ENCODE peak calls at places on chromosomes 6 and 20, in six cellular contexts. One of them, this sample, is unnamed.

GRCh38 chr20:35252037-35252461 is 25.6 kb downstream of the MMP24 start:
- DNase-seq in activated CD4-positive, alpha-beta T cell treated with anti-CD3 and anti-CD28 coated beads, Interleukin-2, amount 50 U/mL, for 1 hour: no peak
- DNase-seq in T-helper 9 cell: no peak
- DNase-seq in natural killer cell treated with Interleukin-12 subunit alpha and Interleukin-12 subunit beta and Interleukin-15 and Interleukin-18, amount 100 ng/mL, for 72 hours: peak
- DNase-seq in DMS153: no peak
- DNase-seq in T-cell: peak
- DNase-seq in this sample: peak

GRCh38 chr20:46694484-46694883 is 5.2 kb upstream of the TP53RK start:
- DNase-seq in activated CD4-positive, alpha-beta T cell treated with anti-CD3 and anti-CD28 coated beads, Interleukin-2, amount 50 U/mL, for 1 hour: no peak
- DNase-seq in T-helper 9 cell: no peak
- DNase-seq in natural killer cell treated with Interleukin-12 subunit alpha and Interleukin-12 subunit beta and Interleukin-15 and Interleukin-18, amount 100 ng/mL, for 72 hours: no peak
- DNase-seq in DMS153: no peak
- DNase-seq in T-cell: no peak
- DNase-seq in this sample: no peak

GRCh38 chr20:35009665-35010328 is 54.1 kb downstream of the MYH7B start:
- DNase-seq in activated CD4-positive, alpha-beta T cell treated with anti-CD3 and anti-CD28 coated beads, Interleukin-2, amount 50 U/mL, for 1 hour: no peak
- DNase-seq in T-helper 9 cell: no peak
- DNase-seq in natural killer cell treated with Interleukin-12 subunit alpha and Interleukin-12 subunit beta and Interleukin-15 and Interleukin-18, amount 100 ng/mL, for 72 hours: no peak
- DNase-seq in DMS153: no peak
- DNase-seq in T-cell: no peak
- DNase-seq in this sample: no peak

GRCh38 chr6:11357285-11357684 is 124.8 kb upstream of the NEDD9 start:
- DNase-seq in activated CD4-positive, alpha-beta T cell treated with anti-CD3 and anti-CD28 coated beads, Interleukin-2, amount 50 U/mL, for 1 hour: no peak
- DNase-seq in T-helper 9 cell: no peak
- DNase-seq in natural killer cell treated with Interleukin-12 subunit alpha and Interleukin-12 subunit beta and Interleukin-15 and Interleukin-18, amount 100 ng/mL, for 72 hours: no peak
- DNase-seq in DMS153: no peak
- DNase-seq in T-cell: no peak
- DNase-seq in this sample: no peak

GRCh38 chr20:17796096-17796563 is 96.4 kb downstream of the BANF2 start:
- DNase-seq in activated CD4-positive, alpha-beta T cell treated with anti-CD3 and anti-CD28 coated beads, Interleukin-2, amount 50 U/mL, for 1 hour: no peak
- DNase-seq in T-helper 9 cell: no peak
- DNase-seq in natural killer cell treated with Interleukin-12 subunit alpha and Interleukin-12 subunit beta and Interleukin-15 and Interleukin-18, amount 100 ng/mL, for 72 hours: peak
- DNase-seq in DMS153: no peak
- DNase-seq in T-cell: no peak
- DNase-seq in this sample: no peak

GRCh38 chr6:169559001-169559441 is 142.8 kb downstream of the WDR27 start:
- DNase-seq in activated CD4-positive, alpha-beta T cell treated with anti-CD3 and anti-CD28 coated beads, Interleukin-2, amount 50 U/mL, for 1 hour: no peak
- DNase-seq in T-helper 9 cell: no peak
- DNase-seq in natural killer cell treated with Interleukin-12 subunit alpha and Interleukin-12 subunit beta and Interleukin-15 and Interleukin-18, amount 100 ng/mL, for 72 hours: no peak
- DNase-seq in DMS153: no peak
- DNase-seq in T-cell: no peak
- DNase-seq in this sample: no peak

GRCh38 chr20:50848341-50848808 is 53.5 kb downstream of the BCAS4 start:
- DNase-seq in activated CD4-positive, alpha-beta T cell treated with anti-CD3 and anti-CD28 coated beads, Interleukin-2, amount 50 U/mL, for 1 hour: no peak
- DNase-seq in T-helper 9 cell: no peak
- DNase-seq in natural killer cell treated with Interleukin-12 subunit alpha and Interleukin-12 subunit beta and Interleukin-15 and Interleukin-18, amount 100 ng/mL, for 72 hours: no peak
- DNase-seq in DMS153: no peak
- DNase-seq in T-cell: no peak
- DNase-seq in this sample: no peak

GRCh38 chr20:48342822-48343513 is 484.8 kb downstream of the PREX1 start:
- DNase-seq in activated CD4-positive, alpha-beta T cell treated with anti-CD3 and anti-CD28 coated beads, Interleukin-2, amount 50 U/mL, for 1 hour: no peak
- DNase-seq in T-helper 9 cell: no peak
- DNase-seq in natural killer cell treated with Interleukin-12 subunit alpha and Interleukin-12 subunit beta and Interleukin-15 and Interleukin-18, amount 100 ng/mL, for 72 hours: no peak
- DNase-seq in DMS153: no peak
- DNase-seq in T-cell: no peak
- DNase-seq in this sample: no peak

GRCh38 chr20:19336601-19337000 is 124.2 kb downstream of the SLC24A3 start:
- DNase-seq in activated CD4-positive, alpha-beta T cell treated with anti-CD3 and anti-CD28 coated beads, Interleukin-2, amount 50 U/mL, for 1 hour: no peak
- DNase-seq in T-helper 9 cell: no peak
- DNase-seq in natural killer cell treated with Interleukin-12 subunit alpha and Interleukin-12 subunit beta and Interleukin-15 and Interleukin-18, amount 100 ng/mL, for 72 hours: no peak
- DNase-seq in DMS153: no peak
- DNase-seq in T-cell: no peak
- DNase-seq in this sample: no peak

GRCh38 chr20:50762435-50763201 is 31.2 kb downstream of the PARD6B start:
- DNase-seq in activated CD4-positive, alpha-beta T cell treated with anti-CD3 and anti-CD28 coated beads, Interleukin-2, amount 50 U/mL, for 1 hour: no peak
- DNase-seq in T-helper 9 cell: no peak
- DNase-seq in natural killer cell treated with Interleukin-12 subunit alpha and Interleukin-12 subunit beta and Interleukin-15 and Interleukin-18, amount 100 ng/mL, for 72 hours: no peak
- DNase-seq in DMS153: no peak
- DNase-seq in T-cell: no peak
- DNase-seq in this sample: no peak

GRCh38 chr6:99867026-99867425 is 127.0 kb downstream of the MCHR2 start:
- DNase-seq in activated CD4-positive, alpha-beta T cell treated with anti-CD3 and anti-CD28 coated beads, Interleukin-2, amount 50 U/mL, for 1 hour: no peak
- DNase-seq in T-helper 9 cell: no peak
- DNase-seq in natural killer cell treated with Interleukin-12 subunit alpha and Interleukin-12 subunit beta and Interleukin-15 and Interleukin-18, amount 100 ng/mL, for 72 hours: no peak
- DNase-seq in DMS153: peak
- DNase-seq in T-cell: no peak
- DNase-seq in this sample: no peak

GRCh38 chr6:10720229-10720959 is 2.5 kb upstream of the TMEM14C start:
- DNase-seq in activated CD4-positive, alpha-beta T cell treated with anti-CD3 and anti-CD28 coated beads, Interleukin-2, amount 50 U/mL, for 1 hour: peak
- DNase-seq in T-helper 9 cell: peak
- DNase-seq in natural killer cell treated with Interleukin-12 subunit alpha and Interleukin-12 subunit beta and Interleukin-15 and Interleukin-18, amount 100 ng/mL, for 72 hours: peak
- DNase-seq in DMS153: no peak
- DNase-seq in T-cell: peak
- DNase-seq in this sample: peak

GRCh38 chr6:143579703-143580102 is 68.2 kb upstream of the FUCA2 start:
- DNase-seq in activated CD4-positive, alpha-beta T cell treated with anti-CD3 and anti-CD28 coated beads, Interleukin-2, amount 50 U/mL, for 1 hour: no peak
- DNase-seq in T-helper 9 cell: no peak
- DNase-seq in natural killer cell treated with Interleukin-12 subunit alpha and Interleukin-12 subunit beta and Interleukin-15 and Interleukin-18, amount 100 ng/mL, for 72 hours: no peak
- DNase-seq in DMS153: no peak
- DNase-seq in T-cell: no peak
- DNase-seq in this sample: no peak

GRCh38 chr6:138580801-138581200 is 81.5 kb upstream of the NHSL1 start:
- DNase-seq in activated CD4-positive, alpha-beta T cell treated with anti-CD3 and anti-CD28 coated beads, Interleukin-2, amount 50 U/mL, for 1 hour: no peak
- DNase-seq in T-helper 9 cell: no peak
- DNase-seq in natural killer cell treated with Interleukin-12 subunit alpha and Interleukin-12 subunit beta and Interleukin-15 and Interleukin-18, amount 100 ng/mL, for 72 hours: no peak
- DNase-seq in DMS153: no peak
- DNase-seq in T-cell: no peak
- DNase-seq in this sample: no peak

GRCh38 chr20:39445095-39445494 is 483.0 kb downstream of the DHX35 start:
- DNase-seq in activated CD4-positive, alpha-beta T cell treated with anti-CD3 and anti-CD28 coated beads, Interleukin-2, amount 50 U/mL, for 1 hour: no peak
- DNase-seq in T-helper 9 cell: no peak
- DNase-seq in natural killer cell treated with Interleukin-12 subunit alpha and Interleukin-12 subunit beta and Interleukin-15 and Interleukin-18, amount 100 ng/mL, for 72 hours: no peak
- DNase-seq in DMS153: no peak
- DNase-seq in T-cell: no peak
- DNase-seq in this sample: no peak

GRCh38 chr6:38570750-38571149 is 69.0 kb downstream of the BTBD9 start:
- DNase-seq in activated CD4-positive, alpha-beta T cell treated with anti-CD3 and anti-CD28 coated beads, Interleukin-2, amount 50 U/mL, for 1 hour: no peak
- DNase-seq in T-helper 9 cell: no peak
- DNase-seq in natural killer cell treated with Interleukin-12 subunit alpha and Interleukin-12 subunit beta and Interleukin-15 and Interleukin-18, amount 100 ng/mL, for 72 hours: no peak
- DNase-seq in DMS153: no peak
- DNase-seq in T-cell: no peak
- DNase-seq in this sample: no peak

GRCh38 chr20:41476446-41476845 is 109.8 kb upstream of the EMILIN3 start:
- DNase-seq in activated CD4-positive, alpha-beta T cell treated with anti-CD3 and anti-CD28 coated beads, Interleukin-2, amount 50 U/mL, for 1 hour: no peak
- DNase-seq in T-helper 9 cell: no peak
- DNase-seq in natural killer cell treated with Interleukin-12 subunit alpha and Interleukin-12 subunit beta and Interleukin-15 and Interleukin-18, amount 100 ng/mL, for 72 hours: no peak
- DNase-seq in DMS153: peak
- DNase-seq in T-cell: no peak
- DNase-seq in this sample: no peak

GRCh38 chr6:66896415-66896814 is 1189.4 kb upstream of the EYS start:
- DNase-seq in activated CD4-positive, alpha-beta T cell treated with anti-CD3 and anti-CD28 coated beads, Interleukin-2, amount 50 U/mL, for 1 hour: no peak
- DNase-seq in T-helper 9 cell: no peak
- DNase-seq in natural killer cell treated with Interleukin-12 subunit alpha and Interleukin-12 subunit beta and Interleukin-15 and Interleukin-18, amount 100 ng/mL, for 72 hours: no peak
- DNase-seq in DMS153: no peak
- DNase-seq in T-cell: no peak
- DNase-seq in this sample: no peak

GRCh38 chr6:33116881-33117711 is 41.3 kb downstream of the HLA-DPB1 start:
- DNase-seq in activated CD4-positive, alpha-beta T cell treated with anti-CD3 and anti-CD28 coated beads, Interleukin-2, amount 50 U/mL, for 1 hour: no peak
- DNase-seq in T-helper 9 cell: no peak
- DNase-seq in natural killer cell treated with Interleukin-12 subunit alpha and Interleukin-12 subunit beta and Interleukin-15 and Interleukin-18, amount 100 ng/mL, for 72 hours: no peak
- DNase-seq in DMS153: no peak
- DNase-seq in T-cell: no peak
- DNase-seq in this sample: no peak

GRCh38 chr6:82072113-82072512 is 175.4 kb downstream of the IBTK start:
- DNase-seq in activated CD4-positive, alpha-beta T cell treated with anti-CD3 and anti-CD28 coated beads, Interleukin-2, amount 50 U/mL, for 1 hour: no peak
- DNase-seq in T-helper 9 cell: no peak
- DNase-seq in natural killer cell treated with Interleukin-12 subunit alpha and Interleukin-12 subunit beta and Interleukin-15 and Interleukin-18, amount 100 ng/mL, for 72 hours: no peak
- DNase-seq in DMS153: peak
- DNase-seq in T-cell: no peak
- DNase-seq in this sample: no peak

GRCh38 chr20:47373206-47373722 is 16.8 kb upstream of the ZMYND8 start:
- DNase-seq in activated CD4-positive, alpha-beta T cell treated with anti-CD3 and anti-CD28 coated beads, Interleukin-2, amount 50 U/mL, for 1 hour: no peak
- DNase-seq in T-helper 9 cell: no peak
- DNase-seq in natural killer cell treated with Interleukin-12 subunit alpha and Interleukin-12 subunit beta and Interleukin-15 and Interleukin-18, amount 100 ng/mL, for 72 hours: no peak
- DNase-seq in DMS153: no peak
- DNase-seq in T-cell: no peak
- DNase-seq in this sample: no peak

GRCh38 chr6:37241131-37241530 is 16.4 kb upstream of the TBC1D22B start:
- DNase-seq in activated CD4-positive, alpha-beta T cell treated with anti-CD3 and anti-CD28 coated beads, Interleukin-2, amount 50 U/mL, for 1 hour: no peak
- DNase-seq in T-helper 9 cell: no peak
- DNase-seq in natural killer cell treated with Interleukin-12 subunit alpha and Interleukin-12 subunit beta and Interleukin-15 and Interleukin-18, amount 100 ng/mL, for 72 hours: no peak
- DNase-seq in DMS153: no peak
- DNase-seq in T-cell: no peak
- DNase-seq in this sample: no peak

GRCh38 chr6:161694995-161695394 is 421.1 kb upstream of the AGPAT4 start:
- DNase-seq in activated CD4-positive, alpha-beta T cell treated with anti-CD3 and anti-CD28 coated beads, Interleukin-2, amount 50 U/mL, for 1 hour: no peak
- DNase-seq in T-helper 9 cell: no peak
- DNase-seq in natural killer cell treated with Interleukin-12 subunit alpha and Interleukin-12 subunit beta and Interleukin-15 and Interleukin-18, amount 100 ng/mL, for 72 hours: no peak
- DNase-seq in DMS153: no peak
- DNase-seq in T-cell: no peak
- DNase-seq in this sample: no peak

GRCh38 chr6:44268095-44268628 is 2.1 kb upstream of the TMEM151B start:
- DNase-seq in activated CD4-positive, alpha-beta T cell treated with anti-CD3 and anti-CD28 coated beads, Interleukin-2, amount 50 U/mL, for 1 hour: peak
- DNase-seq in T-helper 9 cell: peak
- DNase-seq in natural killer cell treated with Interleukin-12 subunit alpha and Interleukin-12 subunit beta and Interleukin-15 and Interleukin-18, amount 100 ng/mL, for 72 hours: no peak
- DNase-seq in DMS153: peak
- DNase-seq in T-cell: peak
- DNase-seq in this sample: peak

This sample was measured in activated gamma-delta T cell treated with Interleukin-2 at 50 U/mL for 16 hours.